ENCODE peak calls at places on chromosomes 6 and 20, in nine cellular contexts. Q is left cardiac atrium; K is activated CD4-positive, alpha-beta T cell treated with anti-CD3 and anti-CD28 coated beads for 4 hours; T is dermis blood vessel endothelial cell; Z is colonic mucosa; O is left colon; A is RPMI7951; E is activated B cell treated with CpG ODN at 0.5 μM for 24 hours; R is upper lobe of right lung. W is an unnamed sample.

GRCh38 chr6:41836660-41837052 is 49.2 kb downstream of the TOMM6 start:
- DNase-seq in Q (no peak), K (no peak), T (no peak), Z (no peak), O (no peak), A (peak; percentile 18), E (no peak), R (no peak), W (no peak)

GRCh38 chr20:46970937-46971630 is 76.4 kb downstream of the EYA2 start:
- DNase-seq in Q (no peak), K (no peak), T (peak; percentile 40), Z (peak; percentile 29), O (no peak), A (peak; percentile 76), E (no peak), R (no peak), W (no peak)

GRCh38 chr6:166387642-166388325 is 5.0 kb upstream of the MPC1 start:
- DNase-seq in Q (no peak), K (no peak), T (no peak), Z (no peak), O (no peak), A (no peak), E (no peak), R (no peak), W (no peak)

GRCh38 chr6:43954311-43955131 is 172.7 kb downstream of the MRPL14 start:
- DNase-seq in Q (peak; percentile 68), K (no peak), T (no peak), Z (no peak), O (no peak), A (no peak), E (no peak), R (no peak), W (no peak)

GRCh38 chr6:42241915-42242314 is 24.3 kb upstream of the MRPS10 start:
- DNase-seq in Q (no peak), K (no peak), T (no peak), Z (no peak), O (no peak), A (no peak), E (no peak), R (no peak), W (no peak)

GRCh38 chr6:37204014-37204751 is 34.2 kb downstream of the PIM1 start:
- DNase-seq in Q (peak; percentile 39), K (no peak), T (no peak), Z (peak; percentile 87), O (peak; percentile 75), A (peak; percentile 72), E (no peak), R (no peak), W (no peak)

GRCh38 chr6:3343089-3343901 is 84.5 kb downstream of the PSMG4 start:
- DNase-seq in Q (no peak), K (no peak), T (no peak), Z (no peak), O (no peak), A (no peak), E (no peak), R (no peak), W (no peak)

GRCh38 chr20:63128956-63129355 is 87.0 kb downstream of the YTHDF1 start:
- DNase-seq in Q (peak; percentile 11), K (no peak), T (no peak), Z (no peak), O (no peak), A (no peak), E (no peak), R (peak; percentile 59), W (peak; percentile 12)

GRCh38 chr20:57545927-57546662 is 14.8 kb upstream of the PCK1 start:
- DNase-seq in Q (no peak), K (no peak), T (no peak), Z (peak; percentile 15), O (no peak), A (no peak), E (no peak), R (no peak), W (no peak)

GRCh38 chr20:34345426-34345757 is 17.7 kb upstream of the ITCH start:
- DNase-seq in Q (no peak), K (no peak), T (no peak), Z (no peak), O (no peak), A (no peak), E (no peak), R (no peak), W (no peak)

GRCh38 chr20:4666001-4666470 is 55.7 kb upstream of the PRND start:
- DNase-seq in Q (no peak), K (peak; percentile 53), T (peak; percentile 79), Z (peak; percentile 26), O (no peak), A (peak; percentile 100), E (no peak), R (no peak), W (peak; percentile 65)

GRCh38 chr6:6696867-6697531 is 108.5 kb downstream of the LY86 start:
- DNase-seq in Q (peak; percentile 74), K (no peak), T (peak; percentile 94), Z (peak; percentile 87), O (peak; percentile 87), A (peak; percentile 31), E (no peak), R (peak; percentile 86), W (peak; percentile 83)

GRCh38 chr6:95795927-95796326 is 218.6 kb downstream of the MANEA start:
- DNase-seq in Q (no peak), K (no peak), T (no peak), Z (no peak), O (no peak), A (no peak), E (no peak), R (no peak), W (no peak)

GRCh38 chr6:15824851-15825250 is 162.0 kb upstream of the DTNBP1 start:
- DNase-seq in Q (no peak), K (no peak), T (no peak), Z (no peak), O (no peak), A (peak; percentile 4), E (no peak), R (no peak), W (no peak)

GRCh38 chr6:54541521-54541920 is 233.3 kb downstream of the TINAG start:
- DNase-seq in Q (no peak), K (no peak), T (no peak), Z (no peak), O (no peak), A (no peak), E (no peak), R (no peak), W (no peak)

GRCh38 chr6:39452746-39453145 is 130.2 kb upstream of the KCNK16 start:
- DNase-seq in Q (no peak), K (no peak), T (no peak), Z (no peak), O (no peak), A (peak; percentile 73), E (no peak), R (no peak), W (no peak)

GRCh38 chr6:132798820-132799538 is 542 bp upstream of the SLC18B1 start:
- DNase-seq in Q (peak; percentile 70), K (peak; percentile 70), T (peak; percentile 85), Z (peak; percentile 87), O (peak; percentile 81), A (peak; percentile 58), E (peak; percentile 52), R (peak; percentile 85), W (no peak)

GRCh38 chr6:155066371-155066770 is 71.3 kb downstream of the TIAM2 start:
- DNase-seq in Q (no peak), K (no peak), T (no peak), Z (no peak), O (no peak), A (no peak), E (no peak), R (no peak), W (no peak)

GRCh38 chr6:55448446-55448845 is 121.2 kb downstream of the GFRAL start:
- DNase-seq in Q (no peak), K (no peak), T (no peak), Z (no peak), O (no peak), A (no peak), E (no peak), R (no peak), W (no peak)

GRCh38 chr6:129776542-129776941 is 66.6 kb upstream of the ARHGAP18 start:
- DNase-seq in Q (no peak), K (no peak), T (no peak), Z (no peak), O (no peak), A (no peak), E (no peak), R (no peak), W (no peak)

GRCh38 chr6:160272707-160273106 is 14.1 kb upstream of the SLC22A2 start:
- DNase-seq in Q (no peak), K (no peak), T (no peak), Z (no peak), O (no peak), A (no peak), E (no peak), R (no peak), W (no peak)

GRCh38 chr20:7375905-7376304 is 564.4 kb downstream of the HAO1 start:
- DNase-seq in Q (no peak), K (no peak), T (peak; percentile 47), Z (no peak), O (no peak), A (peak; percentile 33), E (no peak), R (no peak), W (no peak)

GRCh38 chr6:13431861-13432465 is 55.4 kb downstream of the GFOD1 start:
- DNase-seq in Q (no peak), K (peak; percentile 35), T (peak; percentile 69), Z (no peak), O (no peak), A (peak; percentile 24), E (no peak), R (no peak), W (no peak)

GRCh38 chr6:146027586-146028249 is 1.1 kb upstream of the GRM1 start:
- DNase-seq in Q (no peak), K (no peak), T (no peak), Z (no peak), O (no peak), A (no peak), E (no peak), R (no peak), W (peak; percentile 17)

GRCh38 chr20:9503530-9504251 is 10.7 kb upstream of the LAMP5 start:
- DNase-seq in Q (no peak), K (no peak), T (no peak), Z (no peak), O (no peak), A (peak; percentile 64), E (no peak), R (no peak), W (no peak)

GRCh38 chr6:79617521-79617941 is 13.6 kb upstream of the SH3BGRL2 start:
- DNase-seq in Q (no peak), K (no peak), T (no peak), Z (no peak), O (no peak), A (no peak), E (no peak), R (no peak), W (no peak)

GRCh38 chr6:48472535-48472934 is 361.5 kb upstream of the PTCHD4 start:
- DNase-seq in Q (no peak), K (no peak), T (no peak), Z (no peak), O (no peak), A (no peak), E (no peak), R (no peak), W (no peak)

GRCh38 chr20:25247100-25247665 is 702 bp upstream of the PYGB start:
- DNase-seq in Q (peak; percentile 81), K (no peak), T (peak; percentile 84), Z (peak; percentile 83), O (peak; percentile 80), A (peak; percentile 82), E (no peak), R (peak; percentile 82), W (no peak)

GRCh38 chr6:108580645-108581044 is 19.9 kb downstream of the FOXO3 start:
- DNase-seq in Q (no peak), K (no peak), T (no peak), Z (no peak), O (no peak), A (no peak), E (no peak), R (no peak), W (no peak)

W was measured in upper lobe of left lung.